ENCODE peak calls at places on chromosomes 1 and 21, in six cellular contexts. P, Y, L, G, K and U are unnamed samples.

GRCh38 chr1:220819627-220820026 is 32.9 kb downstream of the MTARC1 start:
- DNase-seq in P (no peak), Y (no peak), L (no peak), G (no peak), K (no peak), U (no peak)

GRCh38 chr1:89809556-89809955 is 11.3 kb upstream of the LRRC8D start:
- DNase-seq in P (peak), Y (no peak), L (no peak), G (no peak), K (no peak), U (no peak)

GRCh38 chr21:35475006-35475405 is 425.9 kb upstream of the RUNX1 start:
- DNase-seq in P (peak), Y (no peak), L (no peak), G (no peak), K (no peak), U (no peak)

GRCh38 chr21:28773036-28773435 is 219.6 kb downstream of the LTN1 start:
- DNase-seq in P (no peak), Y (no peak), L (no peak), G (no peak), K (no peak), U (no peak)

GRCh38 chr1:203304391-203304918 is 864 bp upstream of the BTG2 start:
- DNase-seq in P (no peak), Y (no peak), L (no peak), G (no peak), K (no peak), U (no peak)

GRCh38 chr1:228274452-228275153 is 66.8 kb downstream of the OBSCN start:
- DNase-seq in P (no peak), Y (peak), L (no peak), G (no peak), K (no peak), U (no peak)

GRCh38 chr1:178057863-178058576 is 35.9 kb upstream of the RASAL2 start:
- DNase-seq in P (peak), Y (no peak), L (no peak), G (no peak), K (peak), U (peak)

GRCh38 chr1:36400825-36401601 is 3.3 kb upstream of the LSM10 start:
- DNase-seq in P (no peak), Y (peak), L (no peak), G (peak), K (peak), U (no peak)

GRCh38 chr1:70455291-70455690 is 44.2 kb downstream of the CTH start:
- DNase-seq in P (no peak), Y (no peak), L (no peak), G (no peak), K (peak), U (no peak)

GRCh38 chr1:228315945-228316588 is 90.6 kb downstream of the TRIM11 start:
- DNase-seq in P (no peak), Y (peak), L (no peak), G (no peak), K (no peak), U (no peak)

GRCh38 chr1:2919826-2920225 is 101.4 kb upstream of the ACTRT2 start:
- DNase-seq in P (no peak), Y (no peak), L (no peak), G (no peak), K (no peak), U (no peak)

GRCh38 chr1:98388431-98388830 is 273.1 kb upstream of the SNX7 start:
- DNase-seq in P (peak), Y (no peak), L (no peak), G (no peak), K (peak), U (no peak)

GRCh38 chr1:119008483-119009299 is 20.5 kb upstream of the TBX15 start:
- DNase-seq in P (peak), Y (no peak), L (no peak), G (no peak), K (peak), U (peak)

GRCh38 chr1:53265581-53265980 is 27.3 kb upstream of the MAGOH start:
- DNase-seq in P (no peak), Y (no peak), L (no peak), G (no peak), K (no peak), U (no peak)

GRCh38 chr1:91608876-91609275 is 108.2 kb downstream of the CDC7 start:
- DNase-seq in P (peak), Y (no peak), L (no peak), G (no peak), K (peak), U (no peak)

GRCh38 chr1:115337633-115338456 is at the start of gene NGF:
- DNase-seq in P (peak), Y (no peak), L (no peak), G (no peak), K (peak), U (no peak)

GRCh38 chr1:154420172-154420571 is 15.0 kb downstream of the IL6R start:
- DNase-seq in P (peak), Y (peak), L (no peak), G (no peak), K (peak), U (peak)

GRCh38 chr1:245963649-245964048 is 543.4 kb downstream of the SMYD3 start:
- DNase-seq in P (no peak), Y (no peak), L (no peak), G (no peak), K (no peak), U (no peak)